ENCODE peak calls at places on chromosomes 13 and 19, in four cellular contexts. One of them, this sample, is unnamed.

GRCh38 chr13:110177790-110178189 is 129.2 kb downstream of the COL4A1 start:
- DNase-seq in colonic mucosa: no peak
- DNase-seq in cardiac muscle cell: no peak
- DNase-seq in CD8-positive, alpha-beta T cell: no peak
- DNase-seq in this sample: no peak

GRCh38 chr13:97386832-97387486 is 47.0 kb upstream of the RAP2A start:
- DNase-seq in CD8-positive, alpha-beta T cell: peak
- DNase-seq in cardiac muscle cell: peak
- DNase-seq in colonic mucosa: no peak
- DNase-seq in this sample: no peak

GRCh38 chr13:106919093-106919492 is 351.2 kb upstream of the ARGLU1 start:
- DNase-seq in colonic mucosa: no peak
- DNase-seq in cardiac muscle cell: no peak
- DNase-seq in CD8-positive, alpha-beta T cell: no peak
- DNase-seq in this sample: no peak

GRCh38 chr19:7450243-7451223 is 38.3 kb downstream of the PEX11G start:
- DNase-seq in cardiac muscle cell: peak
- DNase-seq in CD8-positive, alpha-beta T cell: no peak
- DNase-seq in colonic mucosa: no peak
- DNase-seq in this sample: peak

GRCh38 chr13:106182404-106182803 is 353.1 kb downstream of the EFNB2 start:
- DNase-seq in cardiac muscle cell: peak
- DNase-seq in CD8-positive, alpha-beta T cell: no peak
- DNase-seq in colonic mucosa: peak
- DNase-seq in this sample: no peak

GRCh38 chr13:77907653-77908341 is 10.8 kb downstream of the EDNRB start:
- DNase-seq in CD8-positive, alpha-beta T cell: no peak
- DNase-seq in cardiac muscle cell: peak
- DNase-seq in colonic mucosa: no peak
- DNase-seq in this sample: no peak

GRCh38 chr19:9966024-9966423 is 29.7 kb upstream of the OLFM2 start:
- DNase-seq in CD8-positive, alpha-beta T cell: no peak
- DNase-seq in cardiac muscle cell: no peak
- DNase-seq in colonic mucosa: no peak
- DNase-seq in this sample: no peak

GRCh38 chr13:95002968-95003813 is 290.8 kb upstream of the SOX21 start:
- DNase-seq in cardiac muscle cell: no peak
- DNase-seq in colonic mucosa: no peak
- DNase-seq in CD8-positive, alpha-beta T cell: no peak
- DNase-seq in this sample: peak

GRCh38 chr13:45316210-45316799 is 24.7 kb downstream of the TPT1 start:
- DNase-seq in cardiac muscle cell: no peak
- DNase-seq in CD8-positive, alpha-beta T cell: no peak
- DNase-seq in colonic mucosa: no peak
- DNase-seq in this sample: peak

GRCh38 chr13:98998831-98999634 is 21.2 kb upstream of the DOCK9 start:
- DNase-seq in cardiac muscle cell: no peak
- DNase-seq in CD8-positive, alpha-beta T cell: peak
- DNase-seq in colonic mucosa: no peak
- DNase-seq in this sample: peak

GRCh38 chr19:16342002-16342715 is 17.5 kb downstream of the KLF2 start:
- DNase-seq in colonic mucosa: no peak
- DNase-seq in cardiac muscle cell: peak
- DNase-seq in CD8-positive, alpha-beta T cell: peak
- DNase-seq in this sample: no peak

GRCh38 chr13:42039946-42040729 is 8.3 kb upstream of the DGKH start:
- DNase-seq in colonic mucosa: peak
- DNase-seq in cardiac muscle cell: peak
- DNase-seq in CD8-positive, alpha-beta T cell: peak
- DNase-seq in this sample: peak

GRCh38 chr13:88736026-88736425 is 1064.9 kb downstream of the SLITRK5 start:
- DNase-seq in CD8-positive, alpha-beta T cell: no peak
- DNase-seq in colonic mucosa: no peak
- DNase-seq in cardiac muscle cell: no peak
- DNase-seq in this sample: no peak

GRCh38 chr19:29909545-29909944 is 32.5 kb upstream of the URI1 start:
- DNase-seq in colonic mucosa: no peak
- DNase-seq in CD8-positive, alpha-beta T cell: no peak
- DNase-seq in cardiac muscle cell: no peak
- DNase-seq in this sample: no peak

GRCh38 chr13:98285852-98286594 is 109.0 kb upstream of the RNF113B start:
- DNase-seq in colonic mucosa: no peak
- DNase-seq in cardiac muscle cell: no peak
- DNase-seq in CD8-positive, alpha-beta T cell: no peak
- DNase-seq in this sample: no peak

GRCh38 chr19:11578342-11579142 is 1.1 kb upstream of the ACP5 start:
- DNase-seq in CD8-positive, alpha-beta T cell: peak
- DNase-seq in cardiac muscle cell: peak
- DNase-seq in colonic mucosa: peak
- DNase-seq in this sample: peak

GRCh38 chr13:49386664-49387063 is 57.2 kb downstream of the CAB39L start:
- DNase-seq in colonic mucosa: no peak
- DNase-seq in CD8-positive, alpha-beta T cell: no peak
- DNase-seq in cardiac muscle cell: no peak
- DNase-seq in this sample: no peak

GRCh38 chr13:33349996-33350826 is 64.7 kb upstream of the STARD13 start:
- DNase-seq in cardiac muscle cell: peak
- DNase-seq in colonic mucosa: peak
- DNase-seq in CD8-positive, alpha-beta T cell: no peak
- DNase-seq in this sample: peak

GRCh38 chr19:42274065-42274682 is 5.1 kb downstream of the CIC start:
- DNase-seq in colonic mucosa: no peak
- DNase-seq in CD8-positive, alpha-beta T cell: no peak
- DNase-seq in cardiac muscle cell: no peak
- DNase-seq in this sample: no peak

GRCh38 chr19:10074153-10074552 is 12.0 kb upstream of the SHFL start:
- DNase-seq in colonic mucosa: peak
- DNase-seq in CD8-positive, alpha-beta T cell: peak
- DNase-seq in cardiac muscle cell: peak
- DNase-seq in this sample: no peak

GRCh38 chr13:113660066-113660465 is 2.1 kb upstream of the ATP4B start:
- DNase-seq in colonic mucosa: no peak
- DNase-seq in cardiac muscle cell: no peak
- DNase-seq in CD8-positive, alpha-beta T cell: peak
- DNase-seq in this sample: no peak

GRCh38 chr13:33176526-33176925 is 109.0 kb downstream of the STARD13 start:
- DNase-seq in colonic mucosa: no peak
- DNase-seq in CD8-positive, alpha-beta T cell: no peak
- DNase-seq in cardiac muscle cell: no peak
- DNase-seq in this sample: no peak

GRCh38 chr19:57655443-57655842 is 13.3 kb upstream of the ZSCAN4 start:
- DNase-seq in cardiac muscle cell: no peak
- DNase-seq in CD8-positive, alpha-beta T cell: no peak
- DNase-seq in colonic mucosa: no peak
- DNase-seq in this sample: no peak

GRCh38 chr19:57648336-57649003 is 15.5 kb downstream of the ZNF211 start:
- DNase-seq in colonic mucosa: no peak
- DNase-seq in CD8-positive, alpha-beta T cell: no peak
- DNase-seq in cardiac muscle cell: no peak
- DNase-seq in this sample: no peak

GRCh38 chr19:57653689-57654088 is 15.0 kb upstream of the ZSCAN4 start:
- DNase-seq in cardiac muscle cell: no peak
- DNase-seq in CD8-positive, alpha-beta T cell: no peak
- DNase-seq in colonic mucosa: no peak
- DNase-seq in this sample: no peak

GRCh38 chr19:57656346-57656745 is 12.4 kb upstream of the ZSCAN4 start:
- DNase-seq in CD8-positive, alpha-beta T cell: no peak
- DNase-seq in cardiac muscle cell: no peak
- DNase-seq in colonic mucosa: no peak
- DNase-seq in this sample: no peak

GRCh38 chr19:57651654-57651996 is 17.1 kb upstream of the ZSCAN4 start:
- DNase-seq in cardiac muscle cell: no peak
- DNase-seq in colonic mucosa: no peak
- DNase-seq in CD8-positive, alpha-beta T cell: no peak
- DNase-seq in this sample: peak
- H3K4me3 ChIP-seq in cardiac muscle cell: no peak
- H3K4me3 ChIP-seq in colonic mucosa: no peak
- H3K4me3 ChIP-seq in CD8-positive, alpha-beta T cell: no peak
- H3K4me3 ChIP-seq in this sample: no peak

DNA sequence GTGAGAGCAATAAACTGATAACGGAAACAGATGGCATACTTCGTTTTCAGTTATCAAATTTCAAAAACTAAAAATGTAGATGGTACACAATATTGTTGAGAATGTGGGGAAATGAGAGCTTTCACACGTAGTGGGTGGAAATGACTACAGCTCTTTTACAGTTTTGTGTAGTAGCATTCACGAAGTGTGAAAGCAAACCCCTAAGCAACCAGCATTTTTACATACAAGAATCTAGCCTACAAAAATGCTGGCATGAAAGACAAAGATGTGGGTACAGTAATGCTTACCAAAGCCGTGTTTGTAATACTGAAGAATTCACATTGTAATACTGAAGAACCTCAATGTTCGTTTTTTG is 6.3 kb upstream of the ZNF283 start:
- DNase-seq in colonic mucosa: no peak
- DNase-seq in CD8-positive, alpha-beta T cell: no peak
- DNase-seq in cardiac muscle cell: no peak
- DNase-seq in this sample: no peak
- H3K4me3 ChIP-seq in colonic mucosa: peak
- H3K4me3 ChIP-seq in CD8-positive, alpha-beta T cell: peak
- H3K4me3 ChIP-seq in cardiac muscle cell: no peak
- H3K4me3 ChIP-seq in this sample: peak

DNA sequence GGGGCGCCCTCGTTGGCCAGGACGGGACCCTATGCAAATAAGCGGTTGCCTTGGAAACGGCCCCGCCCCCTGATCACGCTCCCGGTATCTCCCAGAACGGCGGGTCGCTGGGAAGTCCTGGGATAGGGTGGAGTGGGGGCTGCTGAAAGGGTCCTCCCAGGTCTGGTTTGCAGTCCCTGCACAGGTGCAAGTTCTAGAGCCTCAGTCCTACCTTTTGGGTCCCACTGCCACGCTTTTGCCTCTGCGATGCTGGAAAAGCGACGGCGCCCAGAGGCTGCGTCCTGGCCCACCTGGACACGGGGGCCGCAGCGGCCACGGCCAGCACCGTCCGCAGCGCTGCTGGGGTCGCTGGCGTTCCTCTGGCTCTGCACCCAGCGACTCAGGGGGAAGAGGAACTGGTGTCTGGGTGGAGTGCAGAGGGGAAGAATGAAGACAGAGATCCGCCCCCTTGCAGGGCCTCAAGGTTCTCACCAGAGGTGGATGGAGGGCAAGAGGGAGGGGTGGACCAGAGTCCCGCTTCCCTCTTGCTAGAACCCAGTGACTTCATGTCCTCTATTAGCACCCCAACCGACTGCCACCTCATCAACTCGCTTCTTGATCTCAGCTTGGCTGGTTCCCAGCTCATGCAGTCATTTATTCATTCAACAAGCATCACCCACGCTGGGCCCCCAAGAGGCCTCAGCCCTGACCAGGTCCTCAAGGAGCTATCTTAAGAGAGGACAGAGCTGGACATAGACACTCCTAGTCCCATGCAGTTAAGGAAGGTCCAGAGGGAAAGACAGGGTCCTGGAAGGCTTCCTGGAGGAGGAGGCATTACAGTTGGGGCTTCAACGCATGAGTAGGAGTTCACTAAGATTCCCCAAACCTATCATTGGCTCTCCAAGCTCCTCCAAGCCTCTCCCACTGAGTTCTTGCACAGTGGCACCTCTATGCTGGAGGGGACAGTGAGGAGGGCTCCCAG is at the start of gene LRRC25:
- DNase-seq in CD8-positive, alpha-beta T cell: no peak
- DNase-seq in colonic mucosa: no peak
- DNase-seq in cardiac muscle cell: no peak
- DNase-seq in this sample: peak
- H3K4me3 ChIP-seq in CD8-positive, alpha-beta T cell: no peak
- H3K4me3 ChIP-seq in colonic mucosa: peak
- H3K4me3 ChIP-seq in cardiac muscle cell: no peak
- H3K4me3 ChIP-seq in this sample: no peak

GRCh38 chr19:3178377-3178972 is at the start of gene S1PR4:
- DNase-seq in CD8-positive, alpha-beta T cell: peak
- DNase-seq in colonic mucosa: no peak
- DNase-seq in cardiac muscle cell: no peak
- DNase-seq in this sample: no peak
- H3K4me3 ChIP-seq in CD8-positive, alpha-beta T cell: peak
- H3K4me3 ChIP-seq in colonic mucosa: peak
- H3K4me3 ChIP-seq in cardiac muscle cell: no peak
- H3K4me3 ChIP-seq in this sample: no peak

DNA sequence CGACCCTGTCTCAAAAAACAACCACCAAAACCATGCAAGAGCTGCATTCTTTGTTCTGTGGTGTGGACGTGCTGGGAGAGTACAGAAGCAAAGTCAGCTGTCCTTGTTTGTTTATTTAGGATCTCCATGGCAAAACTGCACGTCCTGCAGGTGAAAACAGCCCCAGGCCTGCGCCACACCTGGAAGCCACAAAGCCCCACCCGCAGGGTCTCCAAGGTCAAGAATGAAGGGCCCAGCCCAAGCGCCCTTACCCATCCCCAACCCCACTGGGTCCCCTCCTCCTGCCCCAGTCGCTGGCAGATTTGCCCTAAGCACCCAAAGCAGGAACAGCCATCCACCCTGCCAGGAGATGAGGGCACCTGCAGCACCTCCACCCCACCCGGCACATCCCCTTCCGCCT is 10.5 kb downstream of the MBD3 start:
- DNase-seq in CD8-positive, alpha-beta T cell: no peak
- DNase-seq in cardiac muscle cell: no peak
- DNase-seq in colonic mucosa: no peak
- DNase-seq in this sample: no peak
- H3K4me3 ChIP-seq in CD8-positive, alpha-beta T cell: no peak
- H3K4me3 ChIP-seq in cardiac muscle cell: no peak
- H3K4me3 ChIP-seq in colonic mucosa: no peak
- H3K4me3 ChIP-seq in this sample: no peak

GRCh38 chr19:39186391-39186790 is 10.4 kb upstream of the NCCRP1 start:
- DNase-seq in CD8-positive, alpha-beta T cell: no peak
- DNase-seq in cardiac muscle cell: no peak
- DNase-seq in colonic mucosa: no peak
- DNase-seq in this sample: no peak

GRCh38 chr19:39183100-39183499 is 13.7 kb upstream of the NCCRP1 start:
- DNase-seq in cardiac muscle cell: no peak
- DNase-seq in CD8-positive, alpha-beta T cell: no peak
- DNase-seq in colonic mucosa: no peak
- DNase-seq in this sample: no peak

GRCh38 chr19:39188960-39189359 is 7.8 kb upstream of the NCCRP1 start:
- DNase-seq in colonic mucosa: no peak
- DNase-seq in CD8-positive, alpha-beta T cell: no peak
- DNase-seq in cardiac muscle cell: no peak
- DNase-seq in this sample: no peak

GRCh38 chr19:39190768-39191167 is 6.0 kb upstream of the NCCRP1 start:
- DNase-seq in colonic mucosa: no peak
- DNase-seq in cardiac muscle cell: no peak
- DNase-seq in CD8-positive, alpha-beta T cell: no peak
- DNase-seq in this sample: no peak

GRCh38 chr19:39187552-39187943 is 9.2 kb upstream of the NCCRP1 start:
- DNase-seq in CD8-positive, alpha-beta T cell: no peak
- DNase-seq in colonic mucosa: no peak
- DNase-seq in cardiac muscle cell: no peak
- DNase-seq in this sample: no peak
- H3K4me3 ChIP-seq in CD8-positive, alpha-beta T cell: no peak
- H3K4me3 ChIP-seq in colonic mucosa: no peak
- H3K4me3 ChIP-seq in cardiac muscle cell: no peak
- H3K4me3 ChIP-seq in this sample: no peak

DNA sequence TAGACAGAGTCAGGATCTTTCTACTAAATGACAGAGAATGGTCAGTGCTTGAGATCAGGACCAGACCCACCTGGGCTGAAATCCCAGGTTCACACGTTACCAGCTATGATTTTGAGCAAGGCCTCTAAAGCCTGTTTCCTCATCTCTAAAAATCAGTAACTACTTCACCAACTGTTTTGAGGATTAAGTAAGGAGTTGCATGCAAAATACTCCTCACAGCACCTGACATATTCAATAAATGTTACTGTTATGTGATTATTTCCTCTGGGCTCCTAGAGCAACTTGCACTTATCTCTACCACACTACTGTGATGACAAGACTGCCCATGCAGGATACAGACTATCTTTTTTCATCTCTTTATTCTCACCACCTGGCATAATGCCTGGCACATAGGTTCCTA is 1.9 kb downstream of the KATNAL1 start:
- DNase-seq in cardiac muscle cell: no peak
- DNase-seq in colonic mucosa: no peak
- DNase-seq in CD8-positive, alpha-beta T cell: no peak
- DNase-seq in this sample: no peak
- H3K4me3 ChIP-seq in cardiac muscle cell: no peak
- H3K4me3 ChIP-seq in colonic mucosa: no peak
- H3K4me3 ChIP-seq in CD8-positive, alpha-beta T cell: no peak
- H3K4me3 ChIP-seq in this sample: peak

This sample was measured in endodermal cell.